ENCODE peak calls at places on chromosome X, in four cellular contexts. X is GM12878, I is SK-N-SH, M is HepG2. K is an unnamed sample.

GRCh38 chrX:150316564-150316963 is 46.6 kb upstream of the MAMLD1 start:
- DNase-seq in X (no peak), I (no peak), M (no peak), K (no peak)

GRCh38 chrX:106949366-106949765 is 29.2 kb downstream of the CLDN2 start:
- DNase-seq in X (no peak), I (no peak), M (no peak), K (no peak)

GRCh38 chrX:16711219-16712115 is 1.0 kb downstream of the CTPS2 start:
- DNase-seq in X (no peak), I (peak), M (peak), K (no peak)

GRCh38 chrX:130080791-130081367 is 29.4 kb downstream of the ELF4 start:
- DNase-seq in X (no peak), I (no peak), M (no peak), K (no peak)

GRCh38 chrX:48897157-48897620 is 379 bp downstream of the TIMM17B start:
- DNase-seq in X (no peak), I (peak), M (peak), K (peak)

GRCh38 chrX:41333744-41333993 is 293 bp upstream of the DDX3X start:
- DNase-seq in X (peak), I (no peak), M (peak), K (peak)

GRCh38 chrX:96480081-96480480 is 204.6 kb upstream of the DIAPH2 start:
- DNase-seq in X (no peak), I (no peak), M (no peak), K (peak)

GRCh38 chrX:112270991-112271390 is 188.4 kb upstream of the TRPC5 start:
- DNase-seq in X (no peak), I (no peak), M (no peak), K (no peak)

GRCh38 chrX:25007059-25008053 is 8.4 kb downstream of the ARX start:
- DNase-seq in X (no peak), I (no peak), M (no peak), K (no peak)

GRCh38 chrX:154987940-154988339 is 34.6 kb downstream of the F8 start:
- DNase-seq in X (no peak), I (no peak), M (peak), K (no peak)

GRCh38 chrX:77426811-77427210 is 20.4 kb upstream of the FGF16 start:
- DNase-seq in X (no peak), I (no peak), M (no peak), K (no peak)
- TF ChIP-seq PBX3 in X (no peak), I (no peak), M (no peak), K (no peak)

DNA sequence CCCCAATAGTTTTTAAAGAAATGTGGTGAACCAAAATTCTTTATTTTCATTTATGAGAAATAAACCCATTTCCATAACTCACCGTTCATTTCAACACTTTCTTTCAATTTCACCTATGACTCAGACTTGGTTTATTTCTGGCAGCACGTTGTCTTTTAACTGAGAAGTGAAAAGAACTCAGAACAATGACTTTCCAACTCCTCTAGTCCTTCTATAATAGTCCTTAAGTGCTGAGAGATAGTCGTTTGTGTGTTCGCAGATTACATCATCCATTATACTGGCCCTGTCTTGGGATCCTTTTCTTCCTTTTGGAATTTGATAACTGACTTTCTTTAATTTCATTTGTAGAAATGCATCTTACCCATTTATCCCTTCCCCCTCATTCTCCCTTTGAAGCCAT is 113.6 kb downstream of the GLUD2 start:
- DNase-seq in X (peak), I (no peak), M (no peak), K (no peak)
- TF ChIP-seq RFX5 in X (no peak), I (no peak), M (no peak), K (no peak)

GRCh38 chrX:70424801-70425200 is 1.7 kb downstream of the GDPD2 start:
- DNase-seq in X (no peak), I (no peak), M (no peak), K (no peak)

GRCh38 chrX:70421618-70422017 is 1.5 kb upstream of the GDPD2 start:
- DNase-seq in X (no peak), I (no peak), M (no peak), K (no peak)

GRCh38 chrX:70426286-70427278 is 3.5 kb downstream of the GDPD2 start:
- DNase-seq in X (no peak), I (no peak), M (no peak), K (no peak)

GRCh38 chrX:70422886-70423336 is at the start of gene GDPD2:
- DNase-seq in X (no peak), I (peak), M (peak), K (peak)

GRCh38 chrX:70423937-70424336 is 823 bp downstream of the GDPD2 start:
- DNase-seq in X (no peak), I (no peak), M (no peak), K (no peak)
- H3K4me3 ChIP-seq in X (no peak), I (no peak), M (no peak), K (no peak)

DNA sequence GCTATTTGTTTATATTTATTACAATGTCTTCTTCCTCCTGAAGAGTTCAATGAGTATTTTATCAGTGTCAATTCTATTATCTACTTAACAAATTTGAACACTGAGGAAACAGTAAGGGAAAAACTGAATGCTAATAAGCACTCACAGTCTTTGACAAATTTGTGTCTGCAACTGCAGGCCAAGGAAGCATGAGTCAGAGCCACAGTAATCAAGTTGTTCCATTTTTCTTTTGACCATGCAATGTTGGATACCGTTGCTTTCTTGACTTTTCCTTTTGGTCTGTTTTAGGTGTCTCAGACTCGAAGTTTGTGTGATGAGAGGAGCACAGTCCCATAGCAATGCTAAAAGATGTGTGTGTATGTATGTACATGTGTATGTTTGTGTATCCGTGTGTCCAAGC is 359.6 kb downstream of the IL1RAPL1 start:
- DNase-seq in X (no peak), I (no peak), M (no peak), K (no peak)
- TF ChIP-seq PBX3 in X (no peak), I (no peak), M (no peak), K (no peak)

GRCh38 chrX:7828594-7828993 is 14.4 kb upstream of the VCX start:
- DNase-seq in X (no peak), I (no peak), M (peak), K (no peak)
- TF ChIP-seq RFX5 in X (no peak), I (no peak), M (no peak), K (no peak)

GRCh38 chrX:38326086-38326485 is 1.2 kb downstream of the RPGR start:
- DNase-seq in X (no peak), I (no peak), M (no peak), K (no peak)
- H3K4me3 ChIP-seq in X (peak), I (peak), M (peak), K (peak)

GRCh38 chrX:39871648-39872047 is 226.1 kb downstream of the BCOR start:
- DNase-seq in X (no peak), I (no peak), M (no peak), K (no peak)

GRCh38 chrX:39874202-39874816 is 223.4 kb downstream of the BCOR start:
- DNase-seq in X (peak), I (no peak), M (no peak), K (no peak)

GRCh38 chrX:39866229-39866628 is 231.5 kb downstream of the BCOR start:
- DNase-seq in X (no peak), I (no peak), M (no peak), K (no peak)

GRCh38 chrX:39873111-39873510 is 224.6 kb downstream of the BCOR start:
- DNase-seq in X (no peak), I (no peak), M (no peak), K (no peak)

GRCh38 chrX:39869846-39870601 is 227.7 kb downstream of the BCOR start:
- DNase-seq in X (no peak), I (no peak), M (no peak), K (peak)
- TF ChIP-seq PBX3 in X (no peak), I (no peak), M (no peak), K (no peak)

DNA sequence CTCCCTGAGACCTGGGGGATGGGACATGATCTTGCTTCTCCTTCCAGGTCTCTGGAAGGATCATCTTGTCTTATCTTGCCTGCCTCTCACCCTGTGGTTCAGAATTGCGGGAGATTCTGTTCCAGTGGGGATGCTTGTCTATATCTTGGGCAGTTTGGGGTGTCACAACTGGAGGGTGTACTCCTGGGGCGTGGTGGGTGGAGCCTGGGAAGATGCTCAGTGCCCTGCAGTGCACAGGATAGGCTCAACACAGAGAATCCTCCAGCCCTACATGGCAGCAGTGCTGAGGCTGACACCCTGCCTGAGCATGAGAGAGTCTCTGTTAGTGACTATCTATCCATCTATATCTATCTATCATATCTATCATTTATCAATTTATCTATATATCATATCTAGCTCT is 7.7 kb downstream of the P2RY8 start:
- DNase-seq in X (no peak), I (no peak), M (no peak), K (no peak)
- TF ChIP-seq RFX5 in X (no peak), I (no peak), M (no peak), K (no peak)

K was measured in A549.